ENCODE peak calls at places on chromosomes 5 and 9, in four cellular contexts. G is heart left ventricle, R is cardiac fibroblast, C is AG09319. F is an unnamed sample.

GRCh38 chr5:124744170-124744911 is 2.1 kb downstream of the ZNF608 start:
- DNase-seq in G (peak; percentile 78), R (peak; percentile 56), C (no peak), F (no peak)

GRCh38 chr9:37382161-37382981 is 40.1 kb upstream of the GRHPR start:
- DNase-seq in G (no peak), R (no peak), C (no peak), F (no peak)

GRCh38 chr9:36470891-36471290 is 70.8 kb upstream of the RNF38 start:
- DNase-seq in G (peak; percentile 70), R (peak; percentile 72), C (peak; percentile 39), F (peak; percentile 36)

GRCh38 chr5:179332741-179333290 is 12.4 kb downstream of the ADAMTS2 start:
- DNase-seq in G (peak; percentile 52), R (no peak), C (no peak), F (no peak)

GRCh38 chr9:136442330-136442729 is 2.7 kb upstream of the INPP5E start:
- DNase-seq in G (no peak), R (no peak), C (no peak), F (no peak)

GRCh38 chr9:128088253-128088945 is 20.4 kb downstream of the SLC25A25 start:
- DNase-seq in G (no peak), R (no peak), C (no peak), F (no peak)

GRCh38 chr9:123426406-123426805 is 70.4 kb downstream of the CRB2 start:
- DNase-seq in G (no peak), R (no peak), C (no peak), F (no peak)

GRCh38 chr5:16712178-16712577 is 95.4 kb upstream of the RETREG1 start:
- DNase-seq in G (no peak), R (no peak), C (no peak), F (no peak)

GRCh38 chr5:69231851-69232250 is 2.8 kb upstream of the CDK7 start:
- DNase-seq in G (no peak), R (no peak), C (no peak), F (no peak)

GRCh38 chr5:132457371-132458225 is 33.0 kb downstream of the IRF1 start:
- DNase-seq in G (no peak), R (peak; percentile 70), C (peak; percentile 74), F (no peak)

GRCh38 chr9:126802343-126803059 is 2.3 kb upstream of the ZBTB43 start:
- DNase-seq in G (no peak), R (no peak), C (no peak), F (no peak)

GRCh38 chr9:133664173-133664572 is 28.0 kb downstream of the DBH start:
- DNase-seq in G (no peak), R (no peak), C (no peak), F (no peak)

GRCh38 chr9:30815585-30815984 is 1568.9 kb upstream of the ACO1 start:
- DNase-seq in G (no peak), R (peak; percentile 3), C (no peak), F (no peak)

GRCh38 chr5:7779019-7779662 is 71.8 kb downstream of the CFAP90 start:
- DNase-seq in G (no peak), R (no peak), C (no peak), F (no peak)

GRCh38 chr9:17462869-17463464 is 115.9 kb upstream of the SH3GL2 start:
- DNase-seq in G (no peak), R (peak; percentile 78), C (peak; percentile 28), F (no peak)

GRCh38 chr5:30341492-30341891 is 852.0 kb upstream of the CDH6 start:
- DNase-seq in G (no peak), R (no peak), C (no peak), F (no peak)

GRCh38 chr5:170774831-170775230 is 8.7 kb upstream of the GABRP start:
- DNase-seq in G (no peak), R (no peak), C (no peak), F (no peak)
- TF ChIP-seq CTCF in G (no peak), R (no peak), C (no peak), F (no peak)

DNA sequence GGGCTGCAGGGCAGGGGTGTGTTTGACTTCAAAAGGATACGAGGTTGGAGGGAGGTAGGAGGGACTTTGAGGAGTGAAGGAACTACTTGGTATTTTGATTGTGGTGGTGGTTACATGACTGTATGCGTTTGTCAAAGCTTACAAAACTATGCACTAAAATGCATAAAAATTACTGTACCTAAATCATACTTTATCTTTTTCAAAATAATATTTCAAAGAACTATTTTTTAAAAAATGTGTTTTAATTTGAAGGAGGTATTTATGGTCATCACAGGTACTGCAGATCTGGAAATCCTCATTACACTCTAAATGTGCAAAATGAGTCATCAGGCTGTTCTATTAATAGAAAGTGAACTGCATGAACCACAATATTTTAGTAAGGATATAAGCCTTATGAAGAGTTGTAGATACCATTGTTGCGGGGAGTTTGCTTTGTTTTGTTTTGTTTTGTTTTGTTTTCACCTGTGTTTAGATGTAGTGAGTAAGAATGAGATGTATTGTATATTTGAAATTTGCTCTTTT is 116.9 kb downstream of the ARRDC3 start:
- DNase-seq in G (no peak), R (peak; percentile 60), C (no peak), F (no peak)
- TF ChIP-seq CTCF in G (no peak), R (no peak), C (no peak), F (no peak)

DNA sequence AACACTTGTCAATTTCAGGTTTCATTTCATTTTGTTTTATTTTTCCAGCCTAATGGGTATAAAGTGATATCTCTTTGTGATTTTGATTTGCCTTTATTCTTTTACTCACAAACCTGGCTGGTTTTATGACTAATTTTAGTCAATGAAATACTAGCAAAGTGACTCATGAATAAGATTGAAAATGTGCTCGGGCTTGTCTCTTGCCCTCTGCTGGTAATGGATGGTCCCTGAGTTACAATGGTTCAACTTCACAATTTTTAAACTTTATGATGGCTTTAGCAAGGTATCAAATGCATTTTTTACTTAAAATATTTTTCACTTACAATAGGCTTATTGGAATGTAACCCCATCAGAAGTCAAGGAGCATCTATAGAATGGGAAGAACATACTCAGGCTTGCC is 431.4 kb upstream of the CCNG1 start:
- DNase-seq in G (no peak), R (no peak), C (no peak), F (no peak)
- TF ChIP-seq CTCF in G (no peak), R (no peak), C (no peak), F (no peak)

GRCh38 chr9:92983984-92984589 is 36.8 kb downstream of the FGD3 start:
- DNase-seq in G (no peak), R (no peak), C (no peak), F (no peak)

GRCh38 chr9:92988215-92988731 is 41.0 kb downstream of the FGD3 start:
- DNase-seq in G (no peak), R (no peak), C (no peak), F (no peak)

GRCh38 chr9:92989561-92989960 is 42.2 kb downstream of the FGD3 start:
- DNase-seq in G (no peak), R (no peak), C (no peak), F (no peak)

GRCh38 chr9:92984976-92985375 is 37.7 kb downstream of the FGD3 start:
- DNase-seq in G (no peak), R (no peak), C (no peak), F (no peak)

DNA sequence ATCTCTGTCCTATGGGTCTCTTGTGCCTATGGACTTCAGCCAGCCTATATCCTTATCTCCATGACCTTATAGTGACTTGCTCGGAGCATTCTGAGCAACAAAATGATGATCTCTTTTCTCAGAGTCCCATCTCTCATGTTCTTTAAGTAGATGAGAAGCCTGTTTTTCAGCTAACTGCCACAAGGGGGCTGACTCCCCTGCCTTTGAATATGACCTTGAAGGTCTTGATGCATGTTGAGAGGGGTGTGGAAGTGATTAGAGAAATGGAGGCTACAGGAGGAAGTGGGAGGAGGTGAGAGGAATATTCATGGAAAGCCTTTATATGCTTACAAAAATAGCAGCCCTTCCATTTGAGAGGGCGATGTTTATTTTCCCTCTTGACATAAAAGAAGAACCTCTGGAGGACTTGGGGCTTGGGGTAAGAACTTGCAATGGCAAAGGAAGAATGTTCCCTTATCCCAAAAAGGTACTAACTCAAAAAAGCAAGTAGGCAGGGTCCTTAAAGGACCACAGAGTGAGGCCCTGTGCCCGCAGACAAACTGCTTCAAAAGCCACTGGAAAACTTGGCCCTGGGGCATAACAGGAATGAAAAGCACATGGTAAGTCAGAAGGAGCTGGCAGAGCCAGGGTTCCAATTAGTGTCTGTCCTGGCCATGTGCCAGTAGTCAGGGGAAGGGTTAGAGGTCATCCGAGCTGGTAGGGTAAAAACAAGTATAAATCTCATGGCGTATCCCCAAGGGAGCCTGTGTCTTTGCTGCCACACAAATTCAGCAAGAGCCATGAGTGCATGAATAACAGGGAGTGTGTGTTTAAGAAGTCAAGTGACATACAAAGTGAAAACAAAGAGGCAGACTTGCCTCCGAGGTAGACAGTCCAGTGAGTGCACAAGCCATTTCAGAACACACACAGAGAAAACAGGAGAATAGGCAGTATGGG is 39.1 kb downstream of the FGD3 start:
- DNase-seq in G (no peak), R (peak; percentile 14), C (no peak), F (no peak)
- TF ChIP-seq CTCF in G (peak; percentile 53), R (peak; percentile 55), C (peak; percentile 44), F (peak; percentile 55)

DNA sequence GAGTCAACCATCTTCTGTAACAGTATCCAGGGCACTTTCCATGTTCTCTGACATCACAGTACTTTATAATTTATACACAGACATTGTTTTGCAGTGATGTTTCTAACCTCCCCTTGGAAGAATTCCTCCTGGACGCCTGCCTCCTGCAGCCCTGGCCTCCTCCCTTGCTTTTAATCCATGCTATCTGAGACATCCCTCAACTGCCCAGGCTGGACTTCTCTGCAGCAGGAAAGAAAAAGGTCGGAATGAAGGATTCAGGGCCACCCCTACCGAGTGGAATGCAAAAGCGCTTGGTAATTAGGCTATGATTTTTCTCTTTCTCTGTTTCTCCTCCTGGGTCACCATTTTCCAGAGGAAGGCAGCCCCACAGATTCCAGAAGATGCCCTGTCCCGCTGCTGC is 47.0 kb upstream of the SHC3 start:
- DNase-seq in G (no peak), R (peak; percentile 63), C (peak; percentile 52), F (no peak)
- TF ChIP-seq CTCF in G (no peak), R (no peak), C (peak; percentile 36), F (no peak)

DNA sequence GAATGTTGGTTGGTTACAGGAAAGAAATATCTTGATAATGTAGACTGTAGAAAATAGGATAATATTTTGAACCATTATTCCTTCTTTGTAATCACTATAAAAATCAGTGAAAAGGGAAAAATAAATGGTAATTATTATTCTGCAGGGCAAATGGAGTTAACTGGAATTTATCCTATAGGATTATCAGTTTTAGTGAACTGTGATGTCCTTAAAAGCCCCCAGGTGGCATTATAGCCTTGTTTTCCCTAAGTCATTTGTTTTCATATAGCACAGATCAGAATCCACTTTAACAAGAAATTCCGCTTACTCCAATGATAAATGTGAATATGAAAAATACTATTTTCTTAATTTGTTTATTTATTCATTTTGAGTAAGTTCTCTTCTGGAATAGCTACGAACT is 26.2 kb upstream of the WDR41 start:
- DNase-seq in G (no peak), R (peak; percentile 15), C (no peak), F (no peak)
- TF ChIP-seq CTCF in G (peak; percentile 37), R (no peak), C (peak; percentile 4), F (no peak)

DNA sequence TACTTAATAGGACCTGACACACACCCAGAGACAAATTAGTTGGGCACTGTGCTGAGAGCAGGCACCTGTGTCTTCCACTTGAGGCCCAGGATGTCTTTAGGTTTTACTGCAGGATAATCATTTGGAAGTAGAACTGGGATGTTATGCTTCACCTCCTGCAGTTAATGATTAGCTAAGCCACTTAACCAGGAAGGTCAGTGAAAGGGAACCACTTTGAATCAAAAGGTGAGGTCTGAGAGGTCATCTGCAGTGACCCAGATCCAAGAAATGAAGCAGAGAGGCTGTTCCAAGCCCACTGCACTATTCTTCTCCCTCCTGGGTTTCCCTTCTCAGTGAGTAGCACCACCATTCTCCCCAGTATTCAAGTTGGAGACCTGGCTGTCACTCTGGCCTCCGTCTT is 110.5 kb downstream of the SNX18 start:
- DNase-seq in G (no peak), R (no peak), C (no peak), F (no peak)
- TF ChIP-seq CTCF in G (no peak), R (no peak), C (no peak), F (no peak)

F was measured in activated B cell treated with CpG ODN at 0.5 μM for 24 hours.